ENCODE peak calls at places on chromosomes 4 and X, in six cellular contexts. One of them, this sample, is unnamed.

GRCh38 chr4:11701978-11702377 is 273.3 kb upstream of the HS3ST1 start:
- DNase-seq in ureter: no peak
- DNase-seq in upper lobe of left lung: no peak
- DNase-seq in SK-MEL-5: no peak
- DNase-seq in adrenal gland: no peak
- DNase-seq in activated B cell treated with CpG ODN at 0.5 μM for 24 hours: no peak
- DNase-seq in this sample: no peak

GRCh38 chrX:154540897-154541535 is 5.6 kb downstream of the G6PD start:
- DNase-seq in upper lobe of left lung: no peak
- DNase-seq in SK-MEL-5: no peak
- DNase-seq in adrenal gland: no peak
- DNase-seq in ureter: peak
- DNase-seq in activated B cell treated with CpG ODN at 0.5 μM for 24 hours: no peak
- DNase-seq in this sample: no peak

GRCh38 chr4:87092389-87093141 is 127.9 kb downstream of the KLHL8 start:
- DNase-seq in SK-MEL-5: peak
- DNase-seq in adrenal gland: peak
- DNase-seq in upper lobe of left lung: no peak
- DNase-seq in activated B cell treated with CpG ODN at 0.5 μM for 24 hours: no peak
- DNase-seq in ureter: peak
- DNase-seq in this sample: no peak

GRCh38 chrX:68462197-68462596 is 28.9 kb upstream of the OPHN1 start:
- DNase-seq in activated B cell treated with CpG ODN at 0.5 μM for 24 hours: no peak
- DNase-seq in SK-MEL-5: peak
- DNase-seq in upper lobe of left lung: no peak
- DNase-seq in adrenal gland: no peak
- DNase-seq in ureter: no peak
- DNase-seq in this sample: no peak

GRCh38 chrX:153537526-153538295 is 20.3 kb downstream of the ATP2B3 start:
- DNase-seq in SK-MEL-5: no peak
- DNase-seq in activated B cell treated with CpG ODN at 0.5 μM for 24 hours: no peak
- DNase-seq in upper lobe of left lung: peak
- DNase-seq in ureter: no peak
- DNase-seq in adrenal gland: peak
- DNase-seq in this sample: no peak

GRCh38 chrX:103688949-103689348 is 2.5 kb upstream of the MORF4L2 start:
- DNase-seq in ureter: no peak
- DNase-seq in activated B cell treated with CpG ODN at 0.5 μM for 24 hours: no peak
- DNase-seq in SK-MEL-5: peak
- DNase-seq in upper lobe of left lung: no peak
- DNase-seq in adrenal gland: no peak
- DNase-seq in this sample: no peak

GRCh38 chrX:71533850-71534515 is 1.1 kb downstream of the OGT start:
- DNase-seq in SK-MEL-5: peak
- DNase-seq in upper lobe of left lung: no peak
- DNase-seq in activated B cell treated with CpG ODN at 0.5 μM for 24 hours: peak
- DNase-seq in adrenal gland: peak
- DNase-seq in ureter: peak
- DNase-seq in this sample: no peak

GRCh38 chr4:3522326-3522640 is 9.9 kb downstream of the LRPAP1 start:
- DNase-seq in activated B cell treated with CpG ODN at 0.5 μM for 24 hours: no peak
- DNase-seq in upper lobe of left lung: no peak
- DNase-seq in ureter: no peak
- DNase-seq in adrenal gland: no peak
- DNase-seq in SK-MEL-5: no peak
- DNase-seq in this sample: no peak

GRCh38 chrX:39174761-39175417 is 373.6 kb downstream of the MID1IP1 start:
- DNase-seq in ureter: no peak
- DNase-seq in activated B cell treated with CpG ODN at 0.5 μM for 24 hours: no peak
- DNase-seq in upper lobe of left lung: no peak
- DNase-seq in SK-MEL-5: no peak
- DNase-seq in adrenal gland: no peak
- DNase-seq in this sample: no peak

GRCh38 chrX:47562615-47563243 is 1.7 kb downstream of the ARAF start:
- DNase-seq in ureter: no peak
- DNase-seq in adrenal gland: no peak
- DNase-seq in activated B cell treated with CpG ODN at 0.5 μM for 24 hours: no peak
- DNase-seq in upper lobe of left lung: no peak
- DNase-seq in SK-MEL-5: peak
- DNase-seq in this sample: no peak

GRCh38 chr4:164748375-164748774 is 5.6 kb upstream of the SMIM31 start:
- DNase-seq in adrenal gland: no peak
- DNase-seq in activated B cell treated with CpG ODN at 0.5 μM for 24 hours: no peak
- DNase-seq in upper lobe of left lung: no peak
- DNase-seq in SK-MEL-5: peak
- DNase-seq in ureter: no peak
- DNase-seq in this sample: no peak

GRCh38 chr4:14719053-14719452 is 283.2 kb upstream of the CPEB2 start:
- DNase-seq in adrenal gland: no peak
- DNase-seq in SK-MEL-5: no peak
- DNase-seq in upper lobe of left lung: no peak
- DNase-seq in ureter: peak
- DNase-seq in activated B cell treated with CpG ODN at 0.5 μM for 24 hours: no peak
- DNase-seq in this sample: no peak

GRCh38 chr4:138835833-138836521 is 179.6 kb upstream of the NOCT start:
- DNase-seq in activated B cell treated with CpG ODN at 0.5 μM for 24 hours: no peak
- DNase-seq in SK-MEL-5: no peak
- DNase-seq in adrenal gland: no peak
- DNase-seq in ureter: no peak
- DNase-seq in upper lobe of left lung: no peak
- DNase-seq in this sample: no peak

GRCh38 chr4:26410385-26411293 is 79.6 kb downstream of the CCKAR start:
- DNase-seq in activated B cell treated with CpG ODN at 0.5 μM for 24 hours: no peak
- DNase-seq in upper lobe of left lung: no peak
- DNase-seq in adrenal gland: peak
- DNase-seq in ureter: no peak
- DNase-seq in SK-MEL-5: peak
- DNase-seq in this sample: no peak

GRCh38 chrX:76253432-76253831 is 80.6 kb downstream of the PBDC1 start:
- DNase-seq in SK-MEL-5: peak
- DNase-seq in adrenal gland: peak
- DNase-seq in upper lobe of left lung: no peak
- DNase-seq in activated B cell treated with CpG ODN at 0.5 μM for 24 hours: no peak
- DNase-seq in ureter: no peak
- DNase-seq in this sample: no peak

GRCh38 chr4:76208005-76208765 is 5.4 kb downstream of the SCARB2 start:
- DNase-seq in upper lobe of left lung: no peak
- DNase-seq in activated B cell treated with CpG ODN at 0.5 μM for 24 hours: no peak
- DNase-seq in adrenal gland: peak
- DNase-seq in ureter: peak
- DNase-seq in SK-MEL-5: peak
- DNase-seq in this sample: no peak

GRCh38 chrX:129572422-129572821 is 32.4 kb downstream of the OCRL start:
- DNase-seq in SK-MEL-5: no peak
- DNase-seq in ureter: no peak
- DNase-seq in adrenal gland: no peak
- DNase-seq in activated B cell treated with CpG ODN at 0.5 μM for 24 hours: no peak
- DNase-seq in upper lobe of left lung: no peak
- DNase-seq in this sample: no peak

GRCh38 chr4:43992552-43992951 is 456.1 kb downstream of the KCTD8 start:
- DNase-seq in adrenal gland: no peak
- DNase-seq in SK-MEL-5: no peak
- DNase-seq in activated B cell treated with CpG ODN at 0.5 μM for 24 hours: no peak
- DNase-seq in ureter: no peak
- DNase-seq in upper lobe of left lung: no peak
- DNase-seq in this sample: no peak

GRCh38 chr4:74374561-74375327 is 9.8 kb downstream of the EREG start:
- DNase-seq in adrenal gland: no peak
- DNase-seq in SK-MEL-5: no peak
- DNase-seq in ureter: peak
- DNase-seq in upper lobe of left lung: no peak
- DNase-seq in activated B cell treated with CpG ODN at 0.5 μM for 24 hours: no peak
- DNase-seq in this sample: no peak

GRCh38 chr4:172173206-172173605 is 360.0 kb downstream of the GALNTL6 start:
- DNase-seq in SK-MEL-5: peak
- DNase-seq in upper lobe of left lung: no peak
- DNase-seq in adrenal gland: no peak
- DNase-seq in activated B cell treated with CpG ODN at 0.5 μM for 24 hours: no peak
- DNase-seq in ureter: no peak
- DNase-seq in this sample: no peak

GRCh38 chr4:185219551-185220344 is 10.3 kb downstream of the SNX25 start:
- DNase-seq in upper lobe of left lung: no peak
- DNase-seq in adrenal gland: peak
- DNase-seq in SK-MEL-5: no peak
- DNase-seq in activated B cell treated with CpG ODN at 0.5 μM for 24 hours: no peak
- DNase-seq in ureter: peak
- DNase-seq in this sample: no peak

GRCh38 chr4:121822796-121823504 is 733 bp downstream of the CCNA2 start:
- DNase-seq in activated B cell treated with CpG ODN at 0.5 μM for 24 hours: no peak
- DNase-seq in SK-MEL-5: peak
- DNase-seq in ureter: no peak
- DNase-seq in upper lobe of left lung: no peak
- DNase-seq in adrenal gland: peak
- DNase-seq in this sample: no peak

GRCh38 chrX:72048515-72049455 is 82.9 kb downstream of the RTL5 start:
- DNase-seq in ureter: peak
- DNase-seq in adrenal gland: no peak
- DNase-seq in SK-MEL-5: peak
- DNase-seq in activated B cell treated with CpG ODN at 0.5 μM for 24 hours: no peak
- DNase-seq in upper lobe of left lung: no peak
- DNase-seq in this sample: no peak

GRCh38 chr4:8780086-8780485 is 91.6 kb downstream of the HMX1 start:
- DNase-seq in SK-MEL-5: no peak
- DNase-seq in activated B cell treated with CpG ODN at 0.5 μM for 24 hours: no peak
- DNase-seq in ureter: no peak
- DNase-seq in adrenal gland: no peak
- DNase-seq in upper lobe of left lung: no peak
- DNase-seq in this sample: no peak

GRCh38 chr4:57095245-57095644 is 14.9 kb downstream of the IGFBP7 start:
- DNase-seq in adrenal gland: no peak
- DNase-seq in activated B cell treated with CpG ODN at 0.5 μM for 24 hours: no peak
- DNase-seq in SK-MEL-5: no peak
- DNase-seq in upper lobe of left lung: no peak
- DNase-seq in ureter: no peak
- DNase-seq in this sample: no peak